ENCODE peak calls at places on chromosomes 16 and 17, in seven cellular contexts. A, J, I, O, N, E and K are unnamed samples.

GRCh38 chr17:61232871-61233270 is 166.8 kb upstream of the TBX2 start:
- DNase-seq in A (no peak), J (no peak), I (no peak), O (peak), N (no peak), E (no peak), K (no peak)

GRCh38 chr17:7946441-7946840 is 14.4 kb downstream of the CNTROB start:
- DNase-seq in A (no peak), J (no peak), I (no peak), O (no peak), N (no peak), E (no peak), K (no peak)

GRCh38 chr17:20073056-20073979 is 64.2 kb downstream of the SPECC1 start:
- DNase-seq in A (no peak), J (peak), I (no peak), O (peak), N (no peak), E (peak), K (no peak)

GRCh38 chr17:77144227-77144626 is 3.5 kb downstream of the SEC14L1 start:
- DNase-seq in A (no peak), J (no peak), I (no peak), O (no peak), N (no peak), E (no peak), K (no peak)

GRCh38 chr17:39244600-39245570 is 19.1 kb upstream of the STAC2 start:
- DNase-seq in A (peak), J (peak), I (no peak), O (peak), N (peak), E (peak), K (peak)

GRCh38 chr17:41919165-41919817 is 540 bp upstream of the ACLY start:
- DNase-seq in A (no peak), J (no peak), I (no peak), O (no peak), N (no peak), E (no peak), K (no peak)

GRCh38 chr17:37447641-37448040 is 41.0 kb downstream of the TADA2A start:
- DNase-seq in A (no peak), J (no peak), I (no peak), O (peak), N (peak), E (peak), K (no peak)

GRCh38 chr17:14622622-14623101 is 321.8 kb downstream of the HS3ST3B1 start:
- DNase-seq in A (no peak), J (no peak), I (peak), O (no peak), N (no peak), E (no peak), K (no peak)

GRCh38 chr16:50388491-50388890 is 19.7 kb upstream of the BRD7 start:
- DNase-seq in A (no peak), J (no peak), I (no peak), O (no peak), N (no peak), E (no peak), K (no peak)

GRCh38 chr16:47037396-47037745 is 63.9 kb upstream of the DNAJA2 start:
- DNase-seq in A (peak), J (peak), I (no peak), O (no peak), N (no peak), E (peak), K (no peak)

GRCh38 chr16:17526956-17527355 is 56.2 kb upstream of the XYLT1 start:
- DNase-seq in A (no peak), J (no peak), I (no peak), O (no peak), N (no peak), E (no peak), K (no peak)

GRCh38 chr17:8287651-8288335 is 677 bp upstream of the RANGRF start:
- DNase-seq in A (no peak), J (no peak), I (no peak), O (no peak), N (no peak), E (no peak), K (no peak)

GRCh38 chr17:48728232-48729231 is at the start of gene HOXB13:
- DNase-seq in A (no peak), J (peak), I (no peak), O (no peak), N (no peak), E (no peak), K (no peak)

GRCh38 chr17:6686026-6686425 is 27.1 kb downstream of the SLC13A5 start:
- DNase-seq in A (no peak), J (no peak), I (no peak), O (no peak), N (no peak), E (no peak), K (no peak)

GRCh38 chr17:6512552-6512951 is 43.8 kb downstream of the PITPNM3 start:
- DNase-seq in A (no peak), J (no peak), I (no peak), O (no peak), N (no peak), E (no peak), K (no peak)

GRCh38 chr16:53757971-53758609 is 54.1 kb downstream of the FTO start:
- DNase-seq in A (no peak), J (no peak), I (no peak), O (no peak), N (no peak), E (no peak), K (no peak)

GRCh38 chr17:39014795-39015545 is 47.8 kb upstream of the FBXO47 start:
- DNase-seq in A (no peak), J (peak), I (no peak), O (peak), N (no peak), E (no peak), K (no peak)

GRCh38 chr16:64392456-64392855 is 729.4 kb downstream of the CDH11 start:
- DNase-seq in A (no peak), J (no peak), I (no peak), O (no peak), N (no peak), E (no peak), K (no peak)

GRCh38 chr17:57294075-57294474 is 37.8 kb downstream of the MSI2 start:
- DNase-seq in A (no peak), J (no peak), I (no peak), O (no peak), N (no peak), E (no peak), K (no peak)

GRCh38 chr17:79389896-79390295 is 221.0 kb downstream of the RBFOX3 start:
- DNase-seq in A (no peak), J (no peak), I (no peak), O (no peak), N (no peak), E (no peak), K (no peak)

GRCh38 chr16:72810480-72810879 is 237.4 kb downstream of the ZFHX3 start:
- DNase-seq in A (no peak), J (no peak), I (no peak), O (no peak), N (no peak), E (no peak), K (no peak)

GRCh38 chr17:4229627-4230026 is 34.2 kb downstream of the ANKFY1 start:
- DNase-seq in A (peak), J (no peak), I (no peak), O (peak), N (peak), E (peak), K (no peak)

GRCh38 chr16:2711370-2712062 is 8.5 kb downstream of the PRSS27 start:
- DNase-seq in A (no peak), J (no peak), I (no peak), O (no peak), N (no peak), E (no peak), K (no peak)

GRCh38 chr17:46001390-46002310 is 2.6 kb downstream of the STH start:
- DNase-seq in A (no peak), J (no peak), I (no peak), O (no peak), N (no peak), E (no peak), K (no peak)

DNA sequence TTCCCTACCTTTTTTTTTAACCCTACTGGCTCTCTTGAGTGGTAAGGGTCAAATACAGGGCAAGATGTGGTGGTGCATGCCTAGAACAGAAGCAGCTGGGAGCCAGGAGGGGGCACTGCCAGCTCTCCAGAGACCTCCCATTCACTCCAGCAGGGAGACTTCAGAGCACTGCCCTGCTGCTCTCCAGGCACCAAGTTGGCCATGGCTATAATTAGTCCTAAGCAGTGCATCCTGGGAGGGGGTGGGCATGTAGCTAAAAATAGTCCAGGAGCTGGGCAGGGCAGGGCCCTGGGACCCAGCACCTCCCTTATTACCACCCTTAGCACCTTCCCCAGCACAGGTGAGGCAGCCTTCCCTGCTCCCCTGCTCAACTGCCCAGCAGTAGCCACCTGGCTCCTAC is 3.5 kb downstream of the CORO6 start:
- DNase-seq in A (no peak), J (no peak), I (no peak), O (peak), N (peak), E (peak), K (no peak)
- TF ChIP-seq CTCF in A (no peak), J (peak), I (peak), O (peak), N (peak), E (peak), K (peak)

DNA sequence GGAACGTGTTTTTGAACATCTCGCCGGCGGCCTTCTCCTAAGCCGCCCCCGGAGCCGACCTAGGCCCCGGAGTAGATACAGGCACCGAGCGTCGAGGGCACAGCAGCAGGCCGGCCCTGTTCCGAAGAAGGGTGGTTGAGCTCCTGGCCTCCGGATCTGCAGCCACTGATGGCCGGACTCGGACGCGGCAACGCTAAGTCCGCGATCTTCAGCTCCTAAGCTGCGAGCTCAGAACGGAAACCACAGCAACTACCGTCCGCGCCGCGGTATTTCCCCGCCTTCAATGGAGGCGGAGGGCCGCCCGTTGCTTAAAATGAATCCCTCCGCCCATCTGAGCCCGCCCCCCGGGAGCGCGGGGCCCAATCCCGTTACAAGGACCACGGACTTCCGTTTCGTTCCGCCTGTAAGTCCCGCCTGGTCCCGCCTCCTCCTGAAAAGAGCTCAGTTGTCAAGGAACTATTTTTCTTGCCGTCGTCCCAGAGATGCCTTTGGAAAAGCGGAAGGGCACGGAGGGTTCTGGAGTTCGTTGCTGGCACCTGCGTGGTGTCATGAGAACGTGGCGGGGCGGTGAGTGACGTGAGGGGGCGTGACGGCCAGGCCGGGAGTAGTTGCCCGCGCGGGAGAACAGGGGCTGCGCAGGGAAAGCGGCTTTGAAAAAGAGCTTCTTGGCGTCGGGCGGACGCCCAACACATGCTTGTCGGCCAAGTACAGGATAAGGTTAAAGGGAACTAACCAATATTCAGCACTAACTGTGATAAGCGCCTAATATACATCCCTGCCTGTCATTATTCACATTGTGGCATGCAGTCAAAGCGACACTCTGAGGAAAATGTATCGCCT is at the start of gene CFAP20:
- DNase-seq in A (peak), J (peak), I (peak), O (peak), N (peak), E (peak), K (peak)
- TF ChIP-seq CTCF in A (no peak), J (no peak), I (no peak), O (no peak), N (no peak), E (no peak), K (no peak)

DNA sequence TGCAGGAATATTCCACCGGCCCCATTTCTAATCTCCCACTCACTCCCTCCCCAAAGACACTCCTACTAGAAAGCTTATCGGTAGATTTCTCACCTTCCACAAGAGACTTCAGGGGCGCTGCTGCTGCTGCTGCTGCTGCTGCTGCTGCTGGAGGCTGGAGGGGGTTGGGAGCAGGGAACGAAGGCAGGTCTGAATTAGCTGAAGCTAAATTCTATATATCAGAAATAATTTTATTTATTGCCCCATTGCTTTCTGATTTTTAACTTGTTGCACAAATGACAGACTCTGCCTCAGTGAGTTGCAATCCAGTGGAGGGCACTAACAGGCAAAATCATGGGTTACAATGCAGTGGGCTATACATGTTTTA is 25.8 kb upstream of the HLF start:
- DNase-seq in A (no peak), J (peak), I (no peak), O (no peak), N (no peak), E (no peak), K (no peak)
- TF ChIP-seq CTCF in A (no peak), J (no peak), I (no peak), O (no peak), N (no peak), E (no peak), K (no peak)

DNA sequence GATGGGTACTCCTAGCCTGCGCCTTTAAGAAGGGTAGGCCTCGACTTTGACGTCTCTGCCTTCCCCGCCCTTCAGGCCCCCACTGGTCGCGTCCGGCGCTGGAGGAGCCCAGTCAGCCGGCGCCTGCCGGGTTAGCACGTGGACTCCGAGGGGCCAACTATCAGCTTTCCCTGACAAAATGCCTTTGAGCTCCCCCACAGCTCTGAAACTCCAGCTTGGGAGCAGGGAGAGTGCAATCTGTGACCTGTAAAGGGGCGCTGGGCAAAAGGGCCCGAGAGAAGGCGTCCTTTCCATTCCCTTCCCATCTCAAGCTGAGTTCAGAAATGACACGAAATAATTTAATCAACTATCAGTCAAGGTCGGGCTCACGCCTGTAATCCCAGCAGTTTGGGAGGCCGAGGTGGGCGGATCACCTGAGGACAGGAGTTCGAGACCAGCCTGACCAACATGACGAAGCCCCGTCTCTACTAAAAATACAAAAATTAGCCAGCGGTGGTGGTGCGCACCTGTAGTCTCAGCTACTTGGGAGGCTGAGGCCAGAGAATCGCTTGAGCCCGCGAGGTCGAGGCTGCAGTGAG is 2.3 kb upstream of the SLC25A39 start:
- DNase-seq in A (peak), J (peak), I (peak), O (peak), N (peak), E (peak), K (peak)
- TF ChIP-seq CTCF in A (no peak), J (no peak), I (no peak), O (no peak), N (no peak), E (no peak), K (no peak)